ENCODE peak calls at places on chromosomes 7 and 10, in four cellular contexts. O is fibroblast of lung, V is breast epithelium, Q is choroid plexus epithelial cell. J is an unnamed sample.

GRCh38 chr10:22365644-22366565 is 20.6 kb downstream of the SPAG6 start:
- DNase-seq in Q (no peak), V (no peak), O (peak), J (no peak)

GRCh38 chr10:76178561-76179292 is 747.3 kb downstream of the LRMDA start:
- DNase-seq in Q (no peak), O (no peak), V (no peak), J (no peak)

GRCh38 chr7:824664-825063 is 7.6 kb upstream of the SUN1 start:
- DNase-seq in Q (no peak), O (no peak), V (no peak), J (no peak)

GRCh38 chr10:101354584-101355070 is 662 bp downstream of the BTRC start:
- DNase-seq in O (no peak), Q (no peak), V (no peak), J (no peak)

GRCh38 chr10:13707156-13707881 is 120.6 kb downstream of the PRPF18 start:
- DNase-seq in Q (peak), V (peak), O (peak), J (peak)

GRCh38 chr10:97659589-97659988 is 19.1 kb downstream of the PI4K2A start:
- DNase-seq in V (no peak), O (peak), Q (peak), J (no peak)

GRCh38 chr10:81874878-81875679 is at the start of gene NRG3:
- DNase-seq in Q (no peak), V (no peak), O (no peak), J (no peak)

GRCh38 chr7:37448057-37448636 is 517 bp downstream of the ELMO1 start:
- DNase-seq in O (no peak), V (no peak), Q (no peak), J (no peak)

GRCh38 chr10:82164333-82164732 is 289.3 kb downstream of the NRG3 start:
- DNase-seq in Q (no peak), V (no peak), O (no peak), J (no peak)

GRCh38 chr10:99983280-99983988 is 26.3 kb downstream of the DNMBP start:
- DNase-seq in Q (peak), V (no peak), O (peak), J (no peak)

GRCh38 chr10:58158806-58159205 is 108.9 kb downstream of the IPMK start:
- DNase-seq in O (peak), Q (no peak), V (no peak), J (no peak)

GRCh38 chr7:71626206-71626605 is 494.3 kb downstream of the GALNT17 start:
- DNase-seq in Q (peak), O (peak), V (no peak), J (no peak)

GRCh38 chr10:70315276-70315675 is 31.5 kb upstream of the NPFFR1 start:
- DNase-seq in Q (no peak), O (no peak), V (no peak), J (no peak)

GRCh38 chr7:76377186-76377918 is 18.6 kb upstream of the YWHAG start:
- DNase-seq in V (no peak), Q (peak), O (no peak), J (no peak)

GRCh38 chr7:38893061-38893460 is 15.9 kb downstream of the VPS41 start:
- DNase-seq in V (no peak), Q (no peak), O (peak), J (no peak)

GRCh38 chr10:35345383-35345742 is 9.1 kb downstream of the CCNY start:
- DNase-seq in O (no peak), V (no peak), Q (no peak), J (no peak)

GRCh38 chr7:98733036-98733435 is 116.0 kb downstream of the NPTX2 start:
- DNase-seq in Q (peak), O (peak), V (no peak), J (no peak)

GRCh38 chr7:139944248-139944647 is 115.2 kb downstream of the TBXAS1 start:
- DNase-seq in V (no peak), Q (no peak), O (no peak), J (no peak)

GRCh38 chr10:58157076-58157766 is 110.5 kb downstream of the IPMK start:
- DNase-seq in V (no peak), O (peak), Q (peak), J (no peak)

GRCh38 chr7:129923709-129924108 is 29.1 kb downstream of the UBE2H start:
- DNase-seq in V (no peak), O (peak), Q (peak), J (no peak)

GRCh38 chr10:82750538-82750937 is 875.5 kb downstream of the NRG3 start:
- DNase-seq in Q (no peak), O (no peak), V (no peak), J (no peak)

GRCh38 chr7:2771274-2771711 is 72.8 kb downstream of the GNA12 start:
- DNase-seq in Q (no peak), V (no peak), O (no peak), J (no peak)

GRCh38 chr10:47340613-47341170 is 7.5 kb upstream of the RBP3 start:
- DNase-seq in V (peak), O (peak), Q (peak), J (no peak)

GRCh38 chr7:47937711-47938573 is 10.3 kb downstream of the PKD1L1 start:
- DNase-seq in V (no peak), Q (no peak), O (no peak), J (no peak)

GRCh38 chr7:18027628-18028027 is at the start of gene PRPS1L1:
- DNase-seq in Q (no peak), O (no peak), V (no peak), J (no peak)

GRCh38 chr10:103254538-103255325 is 9.0 kb downstream of the RPEL1 start:
- DNase-seq in V (no peak), O (peak), Q (peak), J (no peak)

GRCh38 chr10:68871105-68871711 is 29.9 kb upstream of the DDX50 start:
- DNase-seq in Q (peak), V (no peak), O (peak), J (no peak)

GRCh38 chr7:74272305-74273038 is 16.7 kb upstream of the CLIP2 start:
- DNase-seq in V (no peak), Q (peak), O (peak), J (no peak)

GRCh38 chr7:131745645-131746248 is 189.3 kb upstream of the PODXL start:
- DNase-seq in O (peak), Q (peak), V (no peak), J (peak)

GRCh38 chr10:62136931-62137330 is 131.7 kb downstream of the RTKN2 start:
- DNase-seq in O (peak), Q (peak), V (no peak), J (peak)

GRCh38 chr7:157044943-157045660 is 34.6 kb upstream of the MNX1 start:
- DNase-seq in O (no peak), Q (no peak), V (no peak), J (no peak)

GRCh38 chr10:28266449-28267224 is 36.2 kb downstream of the MPP7 start:
- DNase-seq in Q (no peak), O (no peak), V (no peak), J (no peak)

GRCh38 chr7:51666261-51666660 is 349.7 kb upstream of the COBL start:
- DNase-seq in O (no peak), V (no peak), Q (no peak), J (peak)

GRCh38 chr10:72490951-72491350 is 134.9 kb downstream of the MICU1 start:
- DNase-seq in V (no peak), O (peak), Q (peak), J (no peak)

GRCh38 chr10:102627141-102627445 is 17.2 kb upstream of the TRIM8 start:
- DNase-seq in O (no peak), V (no peak), Q (no peak), J (no peak)

GRCh38 chr10:69179089-69179742 is 818 bp upstream of the SUPV3L1 start:
- DNase-seq in O (no peak), Q (no peak), V (no peak), J (no peak)

GRCh38 chr7:95338832-95339231 is 14.5 kb upstream of the PON1 start:
- DNase-seq in O (no peak), Q (no peak), V (no peak), J (no peak)

GRCh38 chr7:99779949-99780348 is 4.0 kb downstream of the CYP3A4 start:
- DNase-seq in O (no peak), V (no peak), Q (no peak), J (no peak)

GRCh38 chr7:1925349-1925748 is 255.3 kb downstream of the ELFN1 start:
- DNase-seq in V (no peak), O (no peak), Q (no peak), J (no peak)

GRCh38 chr10:88565072-88565471 is 18.0 kb downstream of the RNLS start:
- DNase-seq in V (no peak), O (peak), Q (peak), J (no peak)
- TF ChIP-seq CTCF in V (no peak), O (no peak), Q (peak), J (peak)

DNA sequence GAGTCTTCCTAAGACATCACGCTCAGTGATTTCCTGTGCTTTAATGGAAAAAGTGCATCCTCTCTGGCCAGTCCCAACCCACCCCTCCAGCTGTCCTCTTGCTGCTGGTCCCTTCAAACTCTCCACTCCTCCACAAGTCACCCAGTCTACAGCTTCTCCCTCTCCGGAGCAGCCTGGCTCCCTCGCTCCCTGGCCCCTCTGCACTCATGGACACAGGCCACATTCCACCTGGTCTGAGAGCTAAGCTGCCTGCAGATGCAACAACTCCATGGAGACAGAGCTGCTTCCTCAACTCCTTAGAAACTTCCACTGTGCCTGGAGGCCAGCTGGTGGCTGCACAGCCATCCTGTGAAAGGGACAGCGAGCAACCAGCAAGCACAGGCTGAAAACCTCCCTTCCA is 88.0 kb downstream of the GPR26 start:
- DNase-seq in Q (no peak), V (no peak), O (no peak), J (no peak)
- TF ChIP-seq CTCF in Q (no peak), V (no peak), O (no peak), J (no peak)

DNA sequence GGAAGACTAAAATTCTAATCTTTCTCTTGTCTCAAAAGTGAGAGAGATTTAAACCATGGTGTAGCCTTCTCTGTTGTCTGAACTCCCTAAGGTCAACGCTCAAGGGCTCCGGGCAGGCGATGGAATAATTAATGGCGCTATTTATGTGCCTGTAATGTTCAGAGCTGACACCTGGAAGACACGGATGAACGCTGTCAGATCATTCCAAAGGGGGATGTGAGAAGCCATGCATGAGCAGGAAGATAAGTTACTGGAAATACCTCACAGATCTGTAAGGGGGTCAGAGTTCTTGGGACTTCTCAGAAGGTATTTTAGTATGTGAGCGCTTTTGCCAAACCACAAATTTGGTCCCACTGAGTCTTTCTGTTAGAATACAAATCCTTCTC is 73.3 kb upstream of the MTPN start:
- DNase-seq in V (no peak), O (no peak), Q (no peak), J (no peak)
- TF ChIP-seq CTCF in V (no peak), O (no peak), Q (no peak), J (no peak)

GRCh38 chr10:75108684-75109458 is 2.6 kb upstream of the SAMD8 start:
- DNase-seq in O (no peak), V (no peak), Q (no peak), J (no peak)
- TF ChIP-seq CTCF in O (peak), V (peak), Q (peak), J (peak)

GRCh38 chr10:96377816-96378294 is 19.1 kb upstream of the OPALIN start:
- DNase-seq in O (peak), V (no peak), Q (peak), J (no peak)

GRCh38 chr10:96374985-96375830 is 16.4 kb upstream of the OPALIN start:
- DNase-seq in Q (peak), O (peak), V (peak), J (peak)

GRCh38 chr10:96376483-96376882 is 17.7 kb upstream of the OPALIN start:
- DNase-seq in V (no peak), O (no peak), Q (no peak), J (no peak)

GRCh38 chr10:96374004-96374403 is 15.2 kb upstream of the OPALIN start:
- DNase-seq in O (no peak), Q (no peak), V (peak), J (no peak)

GRCh38 chr10:96374639-96374984 is 15.8 kb upstream of the OPALIN start:
- DNase-seq in V (no peak), Q (no peak), O (no peak), J (no peak)
- TF ChIP-seq CTCF in V (no peak), Q (no peak), O (no peak), J (no peak)

GRCh38 chr7:33792547-33793105 is 112.7 kb upstream of the BMPER start:
- DNase-seq in V (no peak), O (no peak), Q (no peak), J (no peak)

GRCh38 chr7:33793616-33794015 is 111.7 kb upstream of the BMPER start:
- DNase-seq in Q (no peak), V (no peak), O (no peak), J (no peak)

GRCh38 chr7:33796538-33796937 is 108.8 kb upstream of the BMPER start:
- DNase-seq in V (no peak), Q (no peak), O (no peak), J (no peak)

GRCh38 chr7:33794959-33795358 is 110.4 kb upstream of the BMPER start:
- DNase-seq in V (no peak), Q (no peak), O (no peak), J (no peak)

GRCh38 chr7:33794419-33794818 is 110.9 kb upstream of the BMPER start:
- DNase-seq in Q (no peak), V (no peak), O (no peak), J (no peak)
- TF ChIP-seq CTCF in Q (no peak), V (no peak), O (no peak), J (no peak)

DNA sequence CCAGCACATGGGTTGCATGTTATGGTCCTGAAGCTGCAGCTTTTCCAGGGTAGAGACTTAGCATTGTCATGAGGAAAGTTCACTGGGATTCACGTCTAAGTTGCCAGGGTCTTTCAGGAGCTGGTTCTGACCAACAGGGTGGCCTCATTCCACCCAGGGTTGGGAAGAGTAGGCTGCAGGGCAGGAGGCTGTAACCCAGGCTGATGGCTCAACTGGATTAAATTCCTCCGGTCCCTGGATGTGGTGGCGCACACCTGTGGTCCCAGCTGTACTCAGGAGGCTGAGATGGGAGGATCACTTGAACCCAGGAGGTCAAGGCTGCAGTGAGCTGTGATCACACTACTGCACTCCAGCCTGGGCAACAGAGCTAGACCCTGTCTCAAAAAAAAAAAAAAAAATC is 44.2 kb downstream of the ASB13 start:
- DNase-seq in Q (no peak), V (no peak), O (no peak), J (no peak)
- TF ChIP-seq CTCF in Q (no peak), V (no peak), O (no peak), J (no peak)

DNA sequence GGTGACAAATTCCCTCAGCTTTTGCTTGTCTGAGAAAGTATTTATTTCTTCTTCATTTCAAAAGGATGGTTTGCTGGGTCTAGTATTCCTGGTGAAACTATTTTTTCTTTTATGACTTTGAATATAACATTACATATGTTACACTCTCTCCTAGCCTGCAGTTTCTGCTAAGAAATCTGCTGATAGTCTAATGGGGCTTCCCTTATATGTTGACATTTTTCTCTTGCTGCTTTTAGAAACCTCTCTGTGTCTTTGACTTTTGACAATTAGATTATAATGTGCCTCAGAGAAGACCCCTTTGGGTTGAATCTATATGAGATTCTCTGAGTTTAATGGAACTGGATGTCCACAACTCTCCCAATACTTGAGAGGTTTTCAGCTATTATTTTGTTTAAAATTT is 33.8 kb upstream of the SRI start:
- DNase-seq in O (no peak), Q (no peak), V (no peak), J (no peak)
- TF ChIP-seq CTCF in O (no peak), Q (no peak), V (no peak), J (no peak)

DNA sequence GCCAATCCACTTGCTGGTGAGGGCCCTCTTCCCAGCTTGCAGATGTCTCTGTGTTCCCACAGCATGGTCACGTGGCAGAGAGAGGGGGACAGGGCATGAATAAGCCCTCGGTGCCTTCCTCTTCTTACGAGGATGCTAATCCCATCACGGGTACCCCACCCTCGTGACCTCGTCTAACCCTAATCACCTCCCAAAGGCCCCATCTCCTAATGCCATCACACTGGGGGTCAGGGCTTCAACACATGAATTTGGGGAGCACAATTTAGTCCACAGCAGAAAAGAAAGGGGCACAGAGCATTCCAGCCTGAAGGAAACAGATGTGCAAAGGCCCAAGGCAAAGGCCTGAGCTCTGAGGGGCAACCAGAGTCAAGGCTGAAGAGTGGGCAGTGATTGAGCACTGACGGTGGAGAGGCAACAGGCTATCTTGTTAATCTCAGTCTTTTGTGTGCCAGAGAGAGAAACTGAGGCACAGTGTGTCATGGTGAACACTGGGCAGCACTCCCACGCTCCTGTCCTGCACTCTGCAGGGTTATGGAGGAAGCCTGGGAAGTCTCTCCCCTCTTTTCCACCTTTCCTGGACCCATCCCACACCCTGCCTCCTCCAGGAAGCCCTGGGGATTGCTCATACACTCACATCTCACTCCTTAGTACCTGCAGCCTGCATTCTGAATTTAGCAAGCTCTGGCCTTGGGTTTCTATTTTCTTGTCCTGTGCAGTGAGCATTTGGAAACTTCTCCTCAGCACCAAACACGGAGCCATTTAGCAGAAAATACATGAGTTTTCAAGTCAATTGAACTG is 49.0 kb downstream of the ALOX5 start:
- DNase-seq in Q (no peak), O (no peak), V (no peak), J (no peak)
- TF ChIP-seq CTCF in Q (no peak), O (no peak), V (no peak), J (no peak)